ENCODE peak calls at places on chromosomes 4 and X, in six cellular contexts. U, R, D, Y, F and G are unnamed samples.

GRCh38 chr4:53508446-53508845 is 82.8 kb downstream of the LNX1 start:
- DNase-seq in U (no peak), R (no peak), D (no peak), Y (no peak), F (no peak), G (no peak)

GRCh38 chr4:109816082-109816442 is 500 bp downstream of the GAR1 start:
- DNase-seq in U (peak; percentile 8), R (no peak), D (no peak), Y (no peak), F (peak; percentile 18), G (no peak)

GRCh38 chr4:189001283-189001970 is 862.2 kb downstream of the TRIML1 start:
- DNase-seq in U (no peak), R (no peak), D (no peak), Y (no peak), F (no peak), G (no peak)

GRCh38 chr4:55396305-55397023 is 707 bp downstream of the TMEM165 start:
- DNase-seq in U (peak; percentile 72), R (no peak), D (peak; percentile 32), Y (no peak), F (peak; percentile 72), G (peak; percentile 77)

GRCh38 chrX:129842510-129843208 is 1.0 kb downstream of the ZDHHC9 start:
- DNase-seq in U (no peak), R (no peak), D (peak; percentile 24), Y (peak; percentile 22), F (peak; percentile 4), G (no peak)

GRCh38 chrX:118989886-118990285 is 15.5 kb downstream of the LONRF3 start:
- DNase-seq in U (no peak), R (no peak), D (no peak), Y (no peak), F (no peak), G (no peak)

GRCh38 chr4:40299704-40300336 is 35.3 kb upstream of the CHRNA9 start:
- DNase-seq in U (no peak), R (no peak), D (no peak), Y (no peak), F (no peak), G (no peak)

GRCh38 chrX:73855546-73855945 is 292.5 kb downstream of the CHIC1 start:
- DNase-seq in U (peak; percentile 32), R (no peak), D (peak; percentile 40), Y (peak; percentile 41), F (peak; percentile 61), G (no peak)

GRCh38 chr4:119286377-119287002 is 35.4 kb downstream of the FABP2 start:
- DNase-seq in U (no peak), R (no peak), D (no peak), Y (peak; percentile 49), F (peak; percentile 13), G (no peak)

GRCh38 chr4:44493924-44494323 is 45.3 kb upstream of the KCTD8 start:
- DNase-seq in U (no peak), R (no peak), D (no peak), Y (no peak), F (no peak), G (no peak)

GRCh38 chrX:135345328-135345645 is 36.0 kb downstream of the ETDC start:
- DNase-seq in U (no peak), R (no peak), D (peak; percentile 32), Y (no peak), F (no peak), G (no peak)

GRCh38 chr4:78357122-78357521 is 194.4 kb upstream of the ANXA3 start:
- DNase-seq in U (no peak), R (no peak), D (no peak), Y (no peak), F (no peak), G (no peak)

GRCh38 chr4:15868065-15868464 is 70.5 kb downstream of the FGFBP1 start:
- DNase-seq in U (no peak), R (no peak), D (peak; percentile 53), Y (no peak), F (no peak), G (no peak)

GRCh38 chr4:146340798-146341197 is 126.5 kb downstream of the REELD1 start:
- DNase-seq in U (no peak), R (no peak), D (no peak), Y (no peak), F (no peak), G (no peak)

GRCh38 chr4:44553143-44553542 is 98.3 kb downstream of the YIPF7 start:
- DNase-seq in U (no peak), R (no peak), D (no peak), Y (no peak), F (no peak), G (no peak)

GRCh38 chr4:183797445-183798248 is 107.5 kb upstream of the STOX2 start:
- DNase-seq in U (no peak), R (no peak), D (no peak), Y (no peak), F (peak; percentile 42), G (no peak)

GRCh38 chr4:82666970-82667665 is 105.3 kb upstream of the TMEM150C start:
- DNase-seq in U (no peak), R (no peak), D (no peak), Y (no peak), F (no peak), G (no peak)

GRCh38 chr4:86974481-86975050 is 39.8 kb downstream of the AFF1 start:
- DNase-seq in U (no peak), R (no peak), D (no peak), Y (no peak), F (no peak), G (no peak)

GRCh38 chr4:87844476-87844875 is 11.7 kb downstream of the MEPE start:
- DNase-seq in U (no peak), R (no peak), D (no peak), Y (no peak), F (no peak), G (no peak)

GRCh38 chrX:39805022-39805421 is 292.7 kb downstream of the BCOR start:
- DNase-seq in U (no peak), R (no peak), D (no peak), Y (no peak), F (no peak), G (no peak)

GRCh38 chr4:42296196-42296595 is 101.1 kb upstream of the SHISA3 start:
- DNase-seq in U (no peak), R (no peak), D (no peak), Y (no peak), F (no peak), G (no peak)

GRCh38 chrX:15522464-15522863 is 21.9 kb downstream of the BMX start:
- DNase-seq in U (no peak), R (no peak), D (no peak), Y (no peak), F (no peak), G (no peak)

GRCh38 chrX:47707031-47707780 is 48.2 kb upstream of the UXT start:
- DNase-seq in U (no peak), R (no peak), D (no peak), Y (peak; percentile 24), F (no peak), G (no peak)

GRCh38 chr4:107034982-107035710 is 967 bp downstream of the DKK2 start:
- DNase-seq in U (no peak), R (peak; percentile 74), D (peak; percentile 21), Y (no peak), F (peak; percentile 51), G (peak; percentile 72)

GRCh38 chrX:63350551-63350950 is 581 bp downstream of the SPIN4 start:
- DNase-seq in U (no peak), R (no peak), D (no peak), Y (no peak), F (peak; percentile 13), G (no peak)

GRCh38 chr4:140757220-140757607 is 1.0 kb upstream of the TBC1D9 start:
- DNase-seq in U (no peak), R (no peak), D (no peak), Y (no peak), F (no peak), G (no peak)

GRCh38 chr4:56655627-56656345 is 25.3 kb downstream of the HOPX start:
- DNase-seq in U (peak; percentile 64), R (no peak), D (no peak), Y (no peak), F (peak; percentile 30), G (no peak)

GRCh38 chrX:1417921-1418875 is 26.3 kb upstream of the SLC25A6 start:
- DNase-seq in U (no peak), R (peak; percentile 63), D (no peak), Y (no peak), F (no peak), G (no peak)

GRCh38 chrX:14718403-14718802 is 154.5 kb downstream of the FANCB start:
- DNase-seq in U (no peak), R (no peak), D (no peak), Y (no peak), F (no peak), G (no peak)

GRCh38 chr4:111453216-111453615 is 692.0 kb upstream of the FAM241A start:
- DNase-seq in U (no peak), R (no peak), D (no peak), Y (no peak), F (no peak), G (no peak)

GRCh38 chr4:41991916-41992767 is 1.8 kb downstream of the SLC30A9 start:
- DNase-seq in U (no peak), R (no peak), D (no peak), Y (no peak), F (no peak), G (no peak)

GRCh38 chr4:81404294-81404693 is 67.4 kb downstream of the RASGEF1B start:
- DNase-seq in U (no peak), R (no peak), D (no peak), Y (no peak), F (no peak), G (no peak)
- TF ChIP-seq CTCF in U (no peak), R (no peak), D (no peak), Y (peak; percentile 51), F (no peak), G (no peak)

GRCh38 chr4:22635692-22636091 is 57.0 kb upstream of the GBA3 start:
- DNase-seq in U (no peak), R (no peak), D (no peak), Y (no peak), F (no peak), G (no peak)
- TF ChIP-seq CTCF in U (no peak), R (no peak), D (no peak), Y (no peak), F (no peak), G (no peak)

DNA sequence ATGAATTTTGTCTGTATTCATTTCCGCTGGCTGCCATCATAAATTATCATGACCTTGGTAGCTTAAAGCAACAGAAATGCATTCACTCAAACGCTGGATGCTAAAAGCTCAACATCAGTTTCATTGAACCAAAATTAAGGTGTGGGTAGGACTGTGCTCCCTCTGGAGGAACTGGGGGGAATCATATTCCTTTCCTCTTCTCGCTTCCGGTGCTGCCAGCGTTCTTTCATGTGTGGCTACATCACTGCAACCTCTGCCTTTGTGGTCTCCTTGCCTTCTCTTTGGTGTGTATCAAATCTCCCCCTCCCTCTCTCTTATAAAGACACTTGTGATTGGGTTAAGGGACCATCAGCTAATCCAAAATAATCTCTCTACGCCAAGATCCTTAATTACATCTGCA is 39.5 kb downstream of the NEIL3 start:
- DNase-seq in U (no peak), R (no peak), D (no peak), Y (no peak), F (no peak), G (no peak)
- TF ChIP-seq CTCF in U (no peak), R (no peak), D (no peak), Y (no peak), F (no peak), G (no peak)

DNA sequence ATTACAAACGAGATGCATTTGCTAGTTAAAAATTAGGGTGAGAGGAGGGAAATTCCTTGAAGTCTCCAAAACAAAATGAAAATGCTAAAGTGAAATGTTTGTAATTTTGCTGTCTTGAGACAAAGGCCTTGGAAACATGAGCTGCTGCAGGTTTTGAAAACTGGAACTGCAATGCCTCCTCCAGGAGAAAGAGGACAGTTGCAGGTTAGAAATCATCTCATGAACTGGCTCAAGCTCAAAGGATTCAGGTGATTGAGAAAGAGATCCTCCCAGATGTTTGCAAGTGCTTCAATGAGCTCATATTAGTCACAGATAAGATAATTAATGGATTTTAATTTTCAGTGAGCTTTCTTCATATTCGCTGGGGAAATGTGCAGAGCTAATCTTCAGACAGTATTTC is 32.4 kb downstream of the SMPX start:
- DNase-seq in U (no peak), R (no peak), D (no peak), Y (no peak), F (no peak), G (no peak)
- TF ChIP-seq CTCF in U (peak; percentile 31), R (no peak), D (no peak), Y (peak; percentile 25), F (no peak), G (peak; percentile 78)